ENCODE peak calls at places on chromosomes 16 and 17, in four cellular contexts. One of them, this sample, is unnamed.

GRCh38 chr16:11691235-11691634 is 23.0 kb downstream of the SNN start:
- DNase-seq in A549: no peak
- DNase-seq in GM12878: no peak
- DNase-seq in K562: no peak
- DNase-seq in this sample: no peak

GRCh38 chr16:1491327-1491726 is 1.8 kb upstream of the TELO2 start:
- DNase-seq in A549: no peak
- DNase-seq in GM12878: no peak
- DNase-seq in K562: no peak
- DNase-seq in this sample: peak

GRCh38 chr17:76492250-76492988 is 8.8 kb downstream of the RHBDF2 start:
- DNase-seq in A549: no peak
- DNase-seq in GM12878: peak
- DNase-seq in K562: no peak
- DNase-seq in this sample: no peak

GRCh38 chr16:22373662-22374310 is 633 bp downstream of the CDR2 start:
- DNase-seq in A549: no peak
- DNase-seq in GM12878: no peak
- DNase-seq in K562: no peak
- DNase-seq in this sample: no peak

GRCh38 chr16:66422366-66422765 is 4.7 kb upstream of the BEAN1 start:
- DNase-seq in A549: no peak
- DNase-seq in GM12878: no peak
- DNase-seq in K562: no peak
- DNase-seq in this sample: no peak

GRCh38 chr17:38742431-38743308 is 5.5 kb downstream of the PCGF2 start:
- DNase-seq in A549: peak
- DNase-seq in GM12878: no peak
- DNase-seq in K562: no peak
- DNase-seq in this sample: peak

GRCh38 chr17:19369846-19370492 is 7.4 kb upstream of the B9D1 start:
- DNase-seq in A549: no peak
- DNase-seq in GM12878: no peak
- DNase-seq in K562: no peak
- DNase-seq in this sample: no peak

GRCh38 chr16:51524555-51525373 is 373.7 kb upstream of the SALL1 start:
- DNase-seq in A549: peak
- DNase-seq in GM12878: no peak
- DNase-seq in K562: no peak
- DNase-seq in this sample: no peak

GRCh38 chr17:72193395-72194106 is 72.7 kb downstream of the SOX9 start:
- DNase-seq in A549: no peak
- DNase-seq in GM12878: no peak
- DNase-seq in K562: no peak
- DNase-seq in this sample: no peak

GRCh38 chr17:44067547-44067945 is 1.1 kb upstream of the LSM12 start:
- DNase-seq in A549: no peak
- DNase-seq in GM12878: no peak
- DNase-seq in K562: no peak
- DNase-seq in this sample: no peak

GRCh38 chr17:32992360-32993033 is 850 bp downstream of the SPACA3 start:
- DNase-seq in A549: no peak
- DNase-seq in GM12878: no peak
- DNase-seq in K562: peak
- DNase-seq in this sample: no peak

GRCh38 chr17:63940584-63940983 is 8.5 kb upstream of the CD79B start:
- DNase-seq in A549: no peak
- DNase-seq in GM12878: no peak
- DNase-seq in K562: no peak
- DNase-seq in this sample: no peak

GRCh38 chr16:11136600-11136999 is 119.4 kb downstream of the SOCS1 start:
- DNase-seq in A549: no peak
- DNase-seq in GM12878: no peak
- DNase-seq in K562: no peak
- DNase-seq in this sample: no peak

GRCh38 chr16:46713634-46714033 is 24.2 kb downstream of the ORC6 start:
- DNase-seq in A549: no peak
- DNase-seq in GM12878: no peak
- DNase-seq in K562: no peak
- DNase-seq in this sample: no peak

GRCh38 chr16:31083081-31083480 is 5.7 kb downstream of the PRSS53 start:
- DNase-seq in A549: no peak
- DNase-seq in GM12878: no peak
- DNase-seq in K562: peak
- DNase-seq in this sample: no peak

GRCh38 chr16:11916524-11917285 is 949 bp upstream of the GSPT1 start:
- DNase-seq in A549: peak
- DNase-seq in GM12878: no peak
- DNase-seq in K562: peak
- DNase-seq in this sample: peak

GRCh38 chr16:68062910-68063393 is 22.2 kb upstream of the NFATC3 start:
- DNase-seq in A549: no peak
- DNase-seq in GM12878: no peak
- DNase-seq in K562: no peak
- DNase-seq in this sample: no peak

GRCh38 chr16:67884684-67885083 is at the start of gene NRN1L:
- DNase-seq in A549: no peak
- DNase-seq in GM12878: no peak
- DNase-seq in K562: peak
- DNase-seq in this sample: no peak

GRCh38 chr17:80655588-80655987 is 111.0 kb downstream of the RPTOR start:
- DNase-seq in A549: no peak
- DNase-seq in GM12878: no peak
- DNase-seq in K562: no peak
- DNase-seq in this sample: no peak

GRCh38 chr17:49993423-49994037 is 1.5 kb downstream of the DLX3 start:
- DNase-seq in A549: no peak
- DNase-seq in GM12878: no peak
- DNase-seq in K562: no peak
- DNase-seq in this sample: no peak

GRCh38 chr17:56891751-56892150 is 22.1 kb downstream of the TRIM25 start:
- DNase-seq in A549: peak
- DNase-seq in GM12878: no peak
- DNase-seq in K562: peak
- DNase-seq in this sample: no peak

GRCh38 chr17:56808503-56808902 is 25.2 kb downstream of the C17orf67 start:
- DNase-seq in A549: no peak
- DNase-seq in GM12878: no peak
- DNase-seq in K562: no peak
- DNase-seq in this sample: no peak

GRCh38 chr17:70555723-70556122 is 386.4 kb downstream of the KCNJ2 start:
- DNase-seq in A549: no peak
- DNase-seq in GM12878: no peak
- DNase-seq in K562: no peak
- DNase-seq in this sample: no peak

GRCh38 chr17:29718446-29719039 is 95.8 kb upstream of the CORO6 start:
- DNase-seq in A549: no peak
- DNase-seq in GM12878: no peak
- DNase-seq in K562: no peak
- DNase-seq in this sample: no peak

DNA sequence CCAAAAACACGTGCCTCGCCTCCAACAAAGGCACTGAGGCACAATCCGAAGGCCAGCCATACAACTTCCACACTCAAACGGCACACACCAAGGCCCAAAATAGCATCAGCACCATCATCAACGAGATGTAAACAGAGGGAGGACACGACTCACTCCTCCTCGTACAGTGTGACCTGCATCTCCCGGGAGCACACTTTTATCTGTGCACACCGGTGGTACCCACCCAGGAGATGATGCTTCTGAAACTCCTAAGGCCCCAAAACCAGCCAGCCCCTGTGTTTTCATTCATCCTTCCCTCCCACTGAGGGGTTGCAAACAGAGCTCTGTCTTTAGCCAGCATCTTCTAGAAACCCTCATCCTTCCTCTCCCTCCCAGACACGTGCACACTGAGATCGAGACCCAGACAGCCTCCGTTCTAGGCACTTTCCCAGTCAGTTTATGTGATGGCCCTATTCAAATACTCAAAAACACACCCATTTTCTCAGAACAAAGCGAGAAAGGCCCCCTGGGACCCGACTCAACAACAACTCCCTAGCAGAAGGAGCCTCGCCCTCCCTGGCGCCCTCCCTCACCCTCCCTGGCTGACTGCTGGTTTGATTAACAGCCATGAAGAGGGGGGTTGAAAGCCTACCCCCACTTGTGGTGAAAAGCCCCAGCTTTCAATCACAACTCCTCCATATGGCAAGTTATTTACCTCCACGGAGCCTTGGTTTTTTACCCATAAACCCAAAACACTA is 76.3 kb downstream of the GAS7 start:
- DNase-seq in A549: no peak
- DNase-seq in GM12878: peak
- DNase-seq in K562: no peak
- DNase-seq in this sample: no peak
- TF ChIP-seq POLR2AphosphoS2 in A549: no peak
- TF ChIP-seq POLR2AphosphoS2 in GM12878: no peak
- TF ChIP-seq POLR2AphosphoS2 in K562: no peak
- TF ChIP-seq POLR2AphosphoS2 in this sample: no peak

GRCh38 chr16:17835118-17835949 is 364.6 kb upstream of the XYLT1 start:
- DNase-seq in A549: no peak
- DNase-seq in GM12878: no peak
- DNase-seq in K562: no peak
- DNase-seq in this sample: no peak

GRCh38 chr16:17831330-17831729 is 360.6 kb upstream of the XYLT1 start:
- DNase-seq in A549: peak
- DNase-seq in GM12878: no peak
- DNase-seq in K562: peak
- DNase-seq in this sample: no peak

GRCh38 chr16:17839272-17839671 is 368.5 kb upstream of the XYLT1 start:
- DNase-seq in A549: no peak
- DNase-seq in GM12878: no peak
- DNase-seq in K562: no peak
- DNase-seq in this sample: no peak

GRCh38 chr16:17832738-17833137 is 362.0 kb upstream of the XYLT1 start:
- DNase-seq in A549: no peak
- DNase-seq in GM12878: no peak
- DNase-seq in K562: no peak
- DNase-seq in this sample: no peak

DNA sequence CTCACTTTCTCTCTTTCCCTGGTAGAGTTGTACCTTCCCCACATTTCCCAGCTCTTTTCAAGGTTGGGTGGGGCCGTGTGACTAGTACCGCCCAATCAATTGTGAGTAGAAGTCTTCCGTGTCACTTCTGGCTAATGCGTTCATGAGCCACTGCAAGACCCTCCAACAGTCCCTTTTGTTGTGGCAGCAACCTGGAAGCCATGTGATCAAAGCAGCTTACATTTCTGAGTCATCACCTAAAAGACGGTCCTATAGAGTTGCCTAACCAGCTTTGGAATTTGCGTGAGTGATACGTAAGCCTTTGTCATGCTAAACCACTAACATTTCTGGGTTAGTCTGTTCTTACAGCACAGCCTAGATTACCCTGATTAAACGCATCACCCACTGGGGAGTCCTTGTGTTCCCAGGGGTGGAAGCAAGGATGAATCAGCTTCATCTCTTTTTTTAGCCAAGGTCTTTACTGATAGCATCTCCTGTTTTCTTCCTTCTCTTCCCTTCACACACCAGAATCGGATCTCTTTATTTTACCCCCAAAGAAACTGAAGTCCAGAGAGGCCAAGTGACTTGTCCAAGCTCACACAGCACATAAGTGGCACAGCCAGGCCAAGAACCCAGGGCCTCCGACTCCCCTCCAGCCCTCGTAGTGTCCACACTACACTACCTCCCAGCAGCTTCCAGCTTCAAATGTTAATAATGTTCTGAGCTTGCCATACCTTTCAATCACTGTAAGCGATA is 366.3 kb upstream of the XYLT1 start:
- DNase-seq in A549: peak
- DNase-seq in GM12878: no peak
- DNase-seq in K562: no peak
- DNase-seq in this sample: peak
- TF ChIP-seq POLR2AphosphoS2 in A549: no peak
- TF ChIP-seq POLR2AphosphoS2 in GM12878: no peak
- TF ChIP-seq POLR2AphosphoS2 in K562: no peak
- TF ChIP-seq POLR2AphosphoS2 in this sample: no peak

DNA sequence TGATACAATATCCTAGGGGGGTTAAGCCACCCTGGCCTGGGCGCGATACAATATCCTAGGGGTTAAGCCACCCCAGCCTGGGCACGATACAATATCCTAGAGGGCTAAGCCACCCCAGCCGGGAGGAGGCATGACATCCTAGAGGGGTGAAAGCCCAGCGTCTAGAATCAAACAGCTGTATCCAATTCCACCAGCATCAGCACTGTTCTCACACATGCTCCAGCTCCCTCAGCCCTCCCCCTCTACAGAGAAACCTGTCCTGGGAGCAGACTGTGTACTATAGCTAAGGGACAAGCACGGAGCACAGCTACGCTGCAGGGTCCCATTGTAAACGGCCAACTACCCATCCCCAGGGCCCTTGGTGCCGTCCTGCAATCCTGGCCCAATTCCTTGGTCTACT is 6.2 kb downstream of the GINS2 start:
- DNase-seq in A549: no peak
- DNase-seq in GM12878: no peak
- DNase-seq in K562: no peak
- DNase-seq in this sample: no peak
- TF ChIP-seq POLR2AphosphoS2 in A549: no peak
- TF ChIP-seq POLR2AphosphoS2 in GM12878: no peak
- TF ChIP-seq POLR2AphosphoS2 in K562: no peak
- TF ChIP-seq POLR2AphosphoS2 in this sample: no peak

DNA sequence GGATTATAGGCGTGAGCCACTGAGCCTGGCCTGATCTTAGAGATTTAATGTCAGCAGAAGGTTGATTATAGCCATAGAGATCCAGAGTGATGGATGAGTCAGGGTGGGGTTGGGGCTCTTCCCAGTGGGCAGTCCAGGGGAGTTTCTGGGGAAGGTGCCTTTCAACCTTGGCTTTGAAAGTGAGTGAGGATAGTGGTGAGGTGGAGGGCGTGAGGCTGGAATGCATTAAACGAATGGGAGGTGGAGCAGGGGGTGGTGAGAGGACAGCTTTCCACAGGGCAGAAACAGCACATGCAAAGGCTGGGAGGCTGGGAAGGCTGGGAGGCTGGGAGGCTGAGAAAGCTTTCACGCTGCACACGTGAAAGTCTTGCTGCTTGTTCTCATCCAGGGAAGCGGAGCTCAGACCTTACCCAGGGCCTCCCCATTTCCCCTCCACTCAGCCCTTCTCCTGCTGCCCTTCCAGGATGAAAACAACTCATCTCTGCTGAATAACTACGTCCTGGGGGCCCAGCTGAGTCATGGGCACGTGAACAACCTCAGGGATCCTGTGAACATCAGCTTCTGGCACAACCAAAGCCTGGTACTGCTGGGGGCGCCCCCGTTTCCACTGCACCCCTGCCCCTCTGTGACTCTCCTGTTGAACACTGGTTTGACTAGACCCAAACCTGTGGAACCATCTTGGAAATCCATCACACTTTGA is 22.3 kb downstream of the ADGRG5 start:
- DNase-seq in A549: no peak
- DNase-seq in GM12878: no peak
- DNase-seq in K562: no peak
- DNase-seq in this sample: no peak
- TF ChIP-seq POLR2AphosphoS2 in A549: no peak
- TF ChIP-seq POLR2AphosphoS2 in GM12878: no peak
- TF ChIP-seq POLR2AphosphoS2 in K562: no peak
- TF ChIP-seq POLR2AphosphoS2 in this sample: no peak

This sample was measured in HepG2.